ENCODE peak calls at places on chromosomes 16 and 17, in four cellular contexts. G is AG09319, S is breast epithelium, B is mucosa of descending colon. X is an unnamed sample.
A peak's percentile ranks its signal among the peaks of the same experiment; 100 is the strongest.

GRCh38 chr17:45845376-45846185 is 900 bp downstream of the SPPL2C start:
- DNase-seq in G (no peak), S (no peak), B (no peak), X (no peak)

GRCh38 chr17:80254396-80255241 is 6.0 kb upstream of the RNF213 start:
- DNase-seq in G (peak; percentile 88), S (peak; percentile 51), B (peak; percentile 52), X (no peak)

GRCh38 chr17:28427372-28427771 is 21.4 kb upstream of the SLC46A1 start:
- DNase-seq in G (peak; percentile 57), S (no peak), B (no peak), X (no peak)

GRCh38 chr17:74972107-74972972 is at the start of gene HID1:
- DNase-seq in G (no peak), S (peak; percentile 62), B (peak; percentile 83), X (peak; percentile 59)

GRCh38 chr17:79045830-79046500 is 22.0 kb downstream of the C1QTNF1 start:
- DNase-seq in G (peak; percentile 34), S (no peak), B (no peak), X (peak; percentile 77)

GRCh38 chr17:81481011-81481799 is 31.4 kb downstream of the ACTG1 start:
- DNase-seq in G (no peak), S (peak; percentile 53), B (no peak), X (peak; percentile 72)

GRCh38 chr16:23213831-23214230 is 31.3 kb downstream of the SCNN1G start:
- DNase-seq in G (no peak), S (no peak), B (no peak), X (no peak)

GRCh38 chr17:40827746-40828453 is 5.5 kb upstream of the KRT10 start:
- DNase-seq in G (no peak), S (no peak), B (no peak), X (no peak)

GRCh38 chr16:23784811-23785447 is 30.1 kb downstream of the CHP2 start:
- DNase-seq in G (no peak), S (no peak), B (no peak), X (no peak)

GRCh38 chr16:24018485-24018884 is 182.7 kb downstream of the PRKCB start:
- DNase-seq in G (no peak), S (no peak), B (no peak), X (no peak)

GRCh38 chr16:46929378-46930332 is 43.8 kb downstream of the DNAJA2 start:
- DNase-seq in G (no peak), S (peak; percentile 39), B (peak; percentile 73), X (peak; percentile 81)

GRCh38 chr16:80197790-80198201 is 343.0 kb upstream of the DYNLRB2 start:
- DNase-seq in G (peak; percentile 34), S (no peak), B (no peak), X (no peak)

GRCh38 chr17:21214777-21215541 is 998 bp upstream of the TMEM11 start:
- DNase-seq in G (no peak), S (no peak), B (no peak), X (peak; percentile 7)

GRCh38 chr16:89345663-89346150 is 128.2 kb downstream of the ZNF778 start:
- DNase-seq in G (no peak), S (no peak), B (no peak), X (no peak)

GRCh38 chr17:4186244-4186920 is 43.4 kb downstream of the CYB5D2 start:
- DNase-seq in G (no peak), S (no peak), B (no peak), X (no peak)

GRCh38 chr17:15910791-15911190 is 34.1 kb upstream of the ADORA2B start:
- DNase-seq in G (no peak), S (no peak), B (no peak), X (no peak)

GRCh38 chr17:74040291-74040690 is 163.2 kb upstream of the RPL38 start:
- DNase-seq in G (no peak), S (no peak), B (no peak), X (no peak)

GRCh38 chr16:89685916-89686315 is 573 bp upstream of the CDK10 start:
- DNase-seq in G (no peak), S (no peak), B (no peak), X (no peak)

GRCh38 chr16:3115561-3115960 is 3.2 kb downstream of the ZNF205 start:
- DNase-seq in G (no peak), S (no peak), B (no peak), X (no peak)

GRCh38 chr16:25716186-25716585 is 24.4 kb downstream of the HS3ST4 start:
- DNase-seq in G (no peak), S (no peak), B (no peak), X (no peak)

GRCh38 chr16:58022601-58023371 is 2.8 kb upstream of the MMP15 start:
- DNase-seq in G (no peak), S (peak; percentile 47), B (peak; percentile 80), X (no peak)

DNA sequence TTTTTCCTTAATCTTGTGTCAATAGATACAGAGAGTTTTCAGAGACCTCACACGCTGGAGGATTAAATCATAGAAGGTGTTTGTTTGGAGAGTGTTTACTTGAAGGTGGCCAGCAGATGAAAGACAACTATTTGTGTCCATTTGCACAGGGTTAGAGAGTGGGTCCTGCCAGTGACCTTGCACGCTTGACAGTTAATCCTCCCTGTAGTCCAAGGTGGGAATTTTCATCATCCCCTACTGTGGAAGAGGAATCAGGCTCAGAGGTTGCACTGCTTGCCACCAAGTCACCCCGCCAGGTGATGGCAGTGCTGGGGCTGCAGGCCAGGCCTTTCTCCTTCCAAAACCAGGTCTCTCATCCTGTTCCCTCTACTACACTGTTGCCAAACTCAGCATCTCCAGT is 12.3 kb downstream of the CDH1 start:
- DNase-seq in G (no peak), S (no peak), B (no peak), X (no peak)
- TF ChIP-seq CTCF in G (no peak), S (no peak), B (no peak), X (no peak)

GRCh38 chr16:78571880-78572279 is 472.4 kb downstream of the WWOX start:
- DNase-seq in G (no peak), S (no peak), B (no peak), X (no peak)

GRCh38 chr16:78576941-78577340 is 477.5 kb downstream of the WWOX start:
- DNase-seq in G (no peak), S (no peak), B (no peak), X (no peak)

GRCh38 chr16:78571434-78571833 is 472.0 kb downstream of the WWOX start:
- DNase-seq in G (no peak), S (no peak), B (no peak), X (no peak)

GRCh38 chr16:78577597-78577996 is 478.1 kb downstream of the WWOX start:
- DNase-seq in G (no peak), S (no peak), B (no peak), X (no peak)

GRCh38 chr16:78574571-78574970 is 475.1 kb downstream of the WWOX start:
- DNase-seq in G (no peak), S (no peak), B (no peak), X (no peak)
- TF ChIP-seq CTCF in G (no peak), S (no peak), B (no peak), X (no peak)

DNA sequence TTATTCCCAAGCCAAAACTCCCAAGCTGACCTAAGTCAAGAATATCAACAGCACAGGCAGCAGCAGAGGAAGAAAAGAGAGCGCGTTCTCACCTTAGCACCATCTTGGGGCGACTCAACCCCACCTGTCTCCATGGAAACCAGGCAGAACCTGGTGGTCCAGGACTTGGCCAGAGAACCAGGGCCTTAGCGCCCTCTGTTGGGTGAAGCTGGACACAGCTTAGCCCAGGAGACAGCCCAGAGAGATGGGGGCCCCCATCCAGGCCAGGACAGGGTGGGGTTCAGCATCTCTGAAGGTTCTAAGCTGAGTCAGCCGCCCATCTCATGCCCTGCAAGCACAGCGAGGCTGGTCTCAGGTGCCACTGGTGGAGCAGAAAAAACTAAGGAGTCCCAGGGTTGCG is 60.1 kb upstream of the TMEM132E start:
- DNase-seq in G (no peak), S (no peak), B (no peak), X (peak; percentile 11)
- TF ChIP-seq CTCF in G (peak; percentile 29), S (no peak), B (no peak), X (peak; percentile 56)

GRCh38 chr17:17889922-17890321 is 53.1 kb upstream of the SREBF1 start:
- DNase-seq in G (no peak), S (no peak), B (no peak), X (no peak)

GRCh38 chr17:17887752-17888304 is 51.0 kb upstream of the SREBF1 start:
- DNase-seq in G (no peak), S (no peak), B (no peak), X (no peak)

GRCh38 chr17:17888371-17888770 is 51.6 kb upstream of the SREBF1 start:
- DNase-seq in G (no peak), S (no peak), B (no peak), X (no peak)

GRCh38 chr17:17886747-17887146 is 50.0 kb upstream of the SREBF1 start:
- DNase-seq in G (no peak), S (no peak), B (no peak), X (no peak)

DNA sequence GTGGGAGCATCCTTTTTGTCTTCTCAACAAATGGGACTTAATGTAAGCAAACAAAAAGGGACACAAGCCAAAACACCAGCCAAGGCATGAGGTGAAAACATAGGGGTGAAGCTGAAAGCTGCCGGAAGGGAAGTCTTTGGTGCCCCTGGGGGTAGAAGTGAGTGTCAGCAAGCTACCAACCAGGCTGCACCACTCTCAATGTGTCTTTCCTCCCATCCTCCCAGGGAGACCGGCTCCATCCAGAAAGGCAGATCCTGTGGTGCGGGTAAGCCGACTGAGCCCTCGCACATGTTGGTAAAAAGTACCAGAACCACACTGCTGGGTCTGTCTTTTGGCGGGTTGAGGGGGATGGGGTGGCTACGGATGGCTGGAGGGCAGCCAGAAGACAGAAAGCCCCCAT is 52.0 kb upstream of the SREBF1 start:
- DNase-seq in G (no peak), S (no peak), B (no peak), X (no peak)
- TF ChIP-seq CTCF in G (no peak), S (no peak), B (no peak), X (no peak)